ENCODE peak calls at places on chromosomes 3 and 15, in seven cellular contexts. W, A, J, C, P, E and Q are unnamed samples.

GRCh38 chr3:193764959-193765358 is 172.0 kb downstream of the OPA1 start:
- DNase-seq in A (no peak), P (no peak), W (no peak), J (no peak), E (no peak), C (no peak), Q (no peak)

GRCh38 chr15:31393441-31394091 is 66.9 kb downstream of the KLF13 start:
- DNase-seq in C (no peak), W (no peak), J (no peak), A (no peak), E (no peak), P (no peak), Q (no peak)

GRCh38 chr3:38588276-38588971 is 61.1 kb downstream of the SCN5A start:
- DNase-seq in J (peak), W (no peak), E (no peak), A (no peak), C (no peak), P (peak), Q (no peak)

GRCh38 chr3:188006726-188007393 is 147.1 kb upstream of the LPP start:
- DNase-seq in C (no peak), E (no peak), A (peak), P (no peak), W (no peak), J (no peak), Q (no peak)

GRCh38 chr15:57570994-57571393 is 20.7 kb upstream of the MYZAP start:
- DNase-seq in J (no peak), E (no peak), P (no peak), C (no peak), W (no peak), A (peak), Q (no peak)

GRCh38 chr3:79383402-79384012 is 384.3 kb downstream of the ROBO1 start:
- DNase-seq in C (no peak), A (peak), P (no peak), E (no peak), W (no peak), J (no peak), Q (no peak)

GRCh38 chr3:175346573-175347356 is 487.6 kb downstream of the NAALADL2 start:
- DNase-seq in P (no peak), W (peak), J (peak), A (peak), E (peak), C (no peak), Q (no peak)

GRCh38 chr3:126416943-126417342 is 22.2 kb downstream of the CFAP100 start:
- DNase-seq in J (no peak), W (no peak), C (no peak), P (no peak), A (no peak), E (no peak), Q (no peak)

GRCh38 chr3:46681387-46681786 is 12.1 kb downstream of the ALS2CL start:
- DNase-seq in J (no peak), C (no peak), E (no peak), P (no peak), W (no peak), A (no peak), Q (no peak)

GRCh38 chr3:63809607-63810006 is 9.5 kb upstream of the C3orf49 start:
- DNase-seq in C (no peak), A (no peak), E (no peak), W (no peak), P (no peak), J (no peak), Q (no peak)

GRCh38 chr15:48905870-48906269 is 27.9 kb downstream of the EID1 start:
- DNase-seq in E (no peak), A (no peak), P (no peak), J (no peak), W (no peak), C (no peak), Q (no peak)

GRCh38 chr3:51381333-51381705 is 3.8 kb upstream of the MANF start:
- DNase-seq in W (no peak), E (no peak), J (no peak), P (no peak), C (no peak), A (no peak), Q (no peak)

GRCh38 chr3:24614353-24614752 is 119.7 kb upstream of the THRB start:
- DNase-seq in P (no peak), C (no peak), J (no peak), E (no peak), W (no peak), A (no peak), Q (no peak)

GRCh38 chr3:149542375-149543312 is 68.1 kb downstream of the TM4SF4 start:
- DNase-seq in W (no peak), C (no peak), E (no peak), J (no peak), P (no peak), A (peak), Q (no peak)

GRCh38 chr3:177069514-177070329 is 127.6 kb downstream of the TBL1XR1 start:
- DNase-seq in J (no peak), C (no peak), W (no peak), P (no peak), A (peak), E (no peak), Q (no peak)

GRCh38 chr3:129068291-129068886 is 7.8 kb downstream of the GP9 start:
- DNase-seq in A (no peak), E (no peak), W (no peak), P (no peak), J (no peak), C (no peak), Q (no peak)

GRCh38 chr15:57555270-57555669 is 36.4 kb upstream of the MYZAP start:
- DNase-seq in P (no peak), W (no peak), A (no peak), E (no peak), C (no peak), J (no peak), Q (no peak)

GRCh38 chr3:22886394-22886793 is 316.7 kb upstream of the UBE2E2 start:
- DNase-seq in C (no peak), J (peak), P (no peak), W (no peak), E (peak), A (no peak), Q (no peak)

GRCh38 chr15:72155021-72155621 is 36.9 kb downstream of the SENP8 start:
- DNase-seq in P (peak), C (no peak), W (no peak), J (peak), A (peak), E (peak), Q (no peak)

GRCh38 chr3:51706788-51707731 is at the start of gene GRM2:
- DNase-seq in W (no peak), P (peak), E (peak), J (peak), A (peak), C (peak), Q (peak)

GRCh38 chr3:31779514-31779913 is 201.5 kb downstream of the OSBPL10 start:
- DNase-seq in C (no peak), W (no peak), E (no peak), A (no peak), J (no peak), P (no peak), Q (no peak)

GRCh38 chr3:38372214-38372601 is 25.6 kb downstream of the XYLB start:
- DNase-seq in A (no peak), C (no peak), P (no peak), J (no peak), E (no peak), W (no peak), Q (no peak)

GRCh38 chr3:129226374-129226773 is 23.0 kb upstream of the COPG1 start:
- DNase-seq in A (peak), P (no peak), W (no peak), J (peak), E (peak), C (no peak), Q (no peak)

GRCh38 chr3:36945326-36945980 is 599 bp upstream of the TRANK1 start:
- DNase-seq in J (no peak), E (peak), P (no peak), C (no peak), W (no peak), A (no peak), Q (no peak)

GRCh38 chr3:171883257-171883892 is 40.2 kb downstream of the TMEM212 start:
- DNase-seq in P (no peak), C (no peak), E (no peak), A (no peak), J (no peak), W (no peak), Q (no peak)

GRCh38 chr3:119443179-119443578 is 20.2 kb downstream of the TMEM39A start:
- DNase-seq in A (no peak), E (no peak), J (no peak), C (no peak), P (no peak), W (no peak), Q (no peak)

GRCh38 chr15:70792171-70792573 is 28.8 kb upstream of the UACA start:
- DNase-seq in P (no peak), E (no peak), J (no peak), C (no peak), A (peak), W (no peak), Q (no peak)

GRCh38 chr3:32340039-32340438 is 51.6 kb upstream of the CMTM7 start:
- DNase-seq in P (no peak), E (no peak), W (peak), J (no peak), C (peak), A (peak), Q (peak)

GRCh38 chr3:72054976-72055375 is 270.0 kb upstream of the PROK2 start:
- DNase-seq in E (no peak), J (no peak), A (no peak), C (no peak), W (no peak), P (no peak), Q (no peak)

GRCh38 chr3:122774564-122774963 is 19.1 kb downstream of the HSPBAP1 start:
- DNase-seq in A (no peak), P (no peak), J (no peak), C (no peak), W (no peak), E (no peak), Q (no peak)

GRCh38 chr15:40282870-40283614 is at the start of gene ANKRD63:
- DNase-seq in J (no peak), W (no peak), P (no peak), A (no peak), E (no peak), C (no peak), Q (no peak)

GRCh38 chr3:5520237-5520636 is 332.7 kb downstream of the EDEM1 start:
- DNase-seq in P (no peak), E (no peak), J (no peak), C (no peak), A (no peak), W (no peak), Q (no peak)

GRCh38 chr15:45378149-45378912 is at the start of gene GATM:
- DNase-seq in J (peak), W (peak), E (peak), C (peak), P (peak), A (peak), Q (peak)
- TF ChIP-seq CTCF in J (peak), W (peak), E (no peak), C (peak), P (peak), A (peak), Q (peak)

DNA sequence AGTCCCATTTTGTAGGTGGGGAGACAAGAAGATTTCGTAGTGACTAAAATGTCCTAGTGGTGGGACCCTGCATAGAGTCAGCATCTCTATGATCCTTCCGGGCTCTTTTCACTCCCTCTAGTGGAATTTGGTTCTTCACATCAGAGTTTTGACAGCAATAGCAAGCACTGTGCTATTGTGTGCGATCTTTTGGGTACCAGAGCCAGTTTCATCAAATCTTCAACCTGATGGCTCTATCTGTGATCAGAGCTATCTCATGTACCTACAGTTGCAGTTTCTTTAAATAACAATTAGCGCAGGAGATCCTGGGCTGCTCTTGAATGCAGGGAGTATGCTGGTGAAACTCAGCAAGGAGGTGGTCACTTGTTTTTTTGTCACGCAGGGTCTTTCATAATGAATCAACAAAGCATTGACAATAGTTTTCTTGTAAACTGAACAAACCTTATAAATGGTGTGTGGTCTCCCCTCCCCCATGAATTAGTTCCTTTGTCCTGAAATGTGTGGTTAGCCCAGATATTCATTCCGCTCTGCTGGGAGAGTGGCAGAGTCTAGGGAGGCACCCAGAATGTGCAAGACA is 257.2 kb upstream of the SOX2 start:
- DNase-seq in J (no peak), W (no peak), C (peak), A (no peak), E (no peak), P (no peak), Q (no peak)
- TF ChIP-seq CTCF in J (no peak), W (no peak), C (no peak), A (no peak), E (no peak), P (no peak), Q (no peak)

DNA sequence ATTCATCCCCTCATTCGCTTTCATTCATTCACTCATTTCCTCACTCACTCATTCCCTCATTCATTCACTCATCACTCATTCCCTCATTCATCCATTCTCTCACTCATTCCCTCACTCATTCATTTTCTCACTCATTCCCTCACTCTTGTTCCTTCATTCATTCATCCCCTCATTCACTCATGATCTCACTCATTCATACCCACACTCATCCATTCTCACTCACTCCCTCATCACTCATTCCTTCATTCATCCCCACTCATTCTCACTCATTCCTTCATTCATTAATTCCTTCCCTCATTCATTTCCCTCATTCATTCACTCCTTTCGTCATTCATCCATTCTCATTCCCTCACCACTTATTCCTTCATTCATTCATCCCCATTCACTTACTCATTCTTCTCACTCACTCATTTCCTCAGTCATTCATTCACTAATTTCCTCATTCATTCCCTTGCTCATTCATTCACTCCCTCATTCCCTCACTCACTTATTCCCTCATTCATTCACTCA is 14.5 kb downstream of the ABTB1 start:
- DNase-seq in A (no peak), J (no peak), C (no peak), P (no peak), W (no peak), E (no peak), Q (no peak)
- TF ChIP-seq CTCF in A (no peak), J (no peak), C (no peak), P (no peak), W (no peak), E (no peak), Q (no peak)

GRCh38 chr15:91968610-91969009 is 115.1 kb downstream of the SLCO3A1 start:
- DNase-seq in P (no peak), C (no peak), J (no peak), W (no peak), E (no peak), A (no peak), Q (no peak)
- TF ChIP-seq CTCF in P (no peak), C (peak), J (no peak), W (no peak), E (no peak), A (peak), Q (peak)

DNA sequence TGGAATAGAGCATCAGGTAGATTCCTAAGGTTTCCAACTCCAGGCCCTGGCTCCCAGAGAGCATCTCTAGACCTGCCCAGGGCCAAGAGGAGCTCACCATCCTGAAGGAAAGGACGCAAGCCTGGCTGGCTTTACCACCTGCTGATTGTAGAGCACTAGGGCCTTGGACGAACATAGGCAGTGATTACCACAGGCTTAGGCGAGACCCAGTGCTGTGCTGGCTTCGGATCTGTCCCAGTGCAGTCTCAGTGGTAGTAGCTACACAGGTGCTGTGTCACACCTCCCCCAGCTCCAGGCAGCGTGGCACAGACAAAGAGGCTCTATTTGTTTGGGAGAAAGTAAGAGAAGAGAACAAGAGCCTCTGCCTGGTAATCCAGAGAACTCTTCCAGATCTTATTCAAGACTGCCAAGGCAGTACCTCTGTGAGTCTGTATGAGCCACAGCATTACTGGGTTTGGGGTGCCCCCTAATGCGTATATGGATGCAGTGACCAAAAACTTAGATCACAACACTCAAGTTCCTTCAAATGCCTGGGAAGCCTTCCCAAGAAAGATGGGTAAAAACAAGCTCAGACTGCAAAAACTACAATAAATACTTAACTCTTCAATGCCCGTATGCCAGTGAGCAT is 25.4 kb downstream of the ISG20 start:
- DNase-seq in W (peak), E (no peak), A (peak), P (no peak), C (no peak), J (no peak), Q (no peak)
- TF ChIP-seq CTCF in W (peak), E (no peak), A (no peak), P (no peak), C (no peak), J (no peak), Q (no peak)

GRCh38 chr15:64844576-64845140 is 2.9 kb downstream of the PLEKHO2 start:
- DNase-seq in C (no peak), E (no peak), A (no peak), J (no peak), P (no peak), W (peak), Q (no peak)

GRCh38 chr15:64842986-64843561 is 1.4 kb downstream of the PLEKHO2 start:
- DNase-seq in J (peak), A (peak), P (no peak), W (peak), E (peak), C (no peak), Q (peak)

GRCh38 chr15:64842099-64842940 is 605 bp downstream of the PLEKHO2 start:
- DNase-seq in P (no peak), A (peak), W (peak), J (peak), C (no peak), E (peak), Q (peak)

GRCh38 chr15:64843996-64844395 is 2.3 kb downstream of the PLEKHO2 start:
- DNase-seq in A (no peak), J (no peak), W (peak), C (no peak), P (no peak), E (no peak), Q (no peak)

GRCh38 chr15:64841258-64842098 is at the start of gene PLEKHO2:
- DNase-seq in P (peak), W (peak), A (peak), J (peak), E (peak), C (peak), Q (peak)
- TF ChIP-seq CTCF in P (no peak), W (peak), A (no peak), J (no peak), E (no peak), C (peak), Q (no peak)

GRCh38 chr3:58824777-58825176 is 158.2 kb upstream of the FAM3D start:
- DNase-seq in E (no peak), P (no peak), J (no peak), A (no peak), W (no peak), C (no peak), Q (no peak)

DNA sequence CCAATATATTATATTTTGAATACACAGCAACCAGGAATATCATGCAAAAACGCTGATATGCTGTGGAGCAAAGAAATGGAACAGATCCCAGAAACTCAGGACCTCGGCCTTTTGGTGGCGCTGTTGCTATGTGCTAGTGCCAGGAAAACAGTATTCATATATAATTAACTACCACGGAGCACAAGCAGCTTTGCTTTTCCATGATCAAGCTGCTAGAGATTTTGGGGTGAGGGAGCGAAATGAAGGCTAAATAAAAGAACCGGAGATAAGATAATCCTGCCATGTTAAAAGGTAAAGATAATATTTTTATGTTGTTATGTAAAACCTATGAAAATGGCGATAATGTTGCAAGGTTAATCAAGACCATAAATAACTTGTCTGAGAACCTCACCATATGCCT is 157.7 kb upstream of the FAM3D start:
- DNase-seq in P (peak), J (no peak), W (peak), A (peak), C (peak), E (no peak), Q (peak)
- TF ChIP-seq CTCF in P (peak), J (peak), W (peak), A (peak), C (peak), E (no peak), Q (peak)

DNA sequence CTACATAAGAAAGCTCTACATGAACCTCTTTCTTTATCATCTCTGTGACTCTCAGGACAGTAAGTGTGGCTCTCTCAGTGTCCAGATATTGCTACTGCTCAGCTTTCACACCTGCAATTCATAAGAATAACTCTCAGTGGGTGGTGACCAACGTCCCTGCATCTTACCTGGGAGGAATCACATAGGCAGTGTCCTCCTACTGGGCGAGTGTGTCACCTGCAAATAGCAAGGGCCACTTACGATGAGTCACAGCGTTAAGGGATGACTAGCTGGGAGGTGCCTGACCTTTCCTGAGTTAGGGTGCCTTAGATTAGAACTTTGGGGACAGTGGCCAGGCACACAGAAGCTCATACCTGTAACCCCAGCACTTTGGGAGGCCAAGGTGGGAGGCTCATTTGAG is 90.8 kb upstream of the C3orf80 start:
- DNase-seq in P (no peak), A (no peak), C (no peak), J (no peak), W (no peak), E (no peak), Q (no peak)
- TF ChIP-seq CTCF in P (no peak), A (no peak), C (no peak), J (no peak), W (no peak), E (no peak), Q (no peak)

GRCh38 chr15:80585544-80586018 is 109.5 kb upstream of the ABHD17C start:
- DNase-seq in E (no peak), W (no peak), A (no peak), C (no peak), P (no peak), J (peak), Q (no peak)
- TF ChIP-seq CTCF in E (no peak), W (no peak), A (no peak), C (no peak), P (no peak), J (no peak), Q (no peak)

DNA sequence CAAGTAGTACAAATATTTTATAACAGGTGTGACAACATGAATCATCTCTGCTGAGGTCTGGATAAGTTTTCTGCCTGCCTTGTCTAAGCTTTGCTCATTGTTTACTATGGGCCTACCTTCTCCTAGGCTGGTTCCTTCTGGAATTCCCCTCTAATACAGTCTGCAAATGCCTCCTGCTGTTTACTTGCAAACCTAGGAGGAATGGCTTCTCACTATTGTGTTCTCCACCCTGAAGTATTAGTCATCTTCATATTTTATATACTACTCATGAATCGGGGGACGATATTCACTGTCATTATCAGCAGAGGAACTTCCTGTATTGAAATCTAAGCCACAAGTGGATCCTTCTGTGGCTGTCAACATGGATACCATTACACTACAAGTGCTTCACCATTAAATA is 154.8 kb downstream of the PLCL2 start:
- DNase-seq in C (no peak), W (no peak), P (no peak), A (peak), J (no peak), E (no peak), Q (no peak)
- TF ChIP-seq CTCF in C (no peak), W (no peak), P (no peak), A (no peak), J (no peak), E (no peak), Q (no peak)